ENCODE peak calls at places on chromosome 5, in eight cellular contexts. V, M, T, B, D, E, G and K are unnamed samples.

GRCh38 chr5:58886315-58887207 is 303.7 kb downstream of the RAB3C start:
- DNase-seq in V (peak), M (no peak), T (peak), B (peak), D (peak), E (peak), G (peak), K (peak)

GRCh38 chr5:174553556-174553955 is 170.8 kb upstream of the MSX2 start:
- DNase-seq in V (no peak), M (no peak), T (no peak), B (no peak), D (no peak), E (no peak), G (no peak), K (no peak)

GRCh38 chr5:177369050-177369912 is 11.6 kb downstream of the RGS14 start:
- DNase-seq in V (no peak), M (no peak), T (no peak), B (peak), D (no peak), E (peak), G (no peak), K (no peak)

GRCh38 chr5:80082731-80083114 is 47.6 kb downstream of the THBS4 start:
- DNase-seq in V (peak), M (no peak), T (peak), B (peak), D (peak), E (peak), G (peak), K (peak)

GRCh38 chr5:6572825-6573380 is 59.9 kb downstream of the NSUN2 start:
- DNase-seq in V (no peak), M (peak), T (no peak), B (no peak), D (no peak), E (no peak), G (no peak), K (no peak)

GRCh38 chr5:57366744-57367143 is 115.9 kb downstream of the ACTBL2 start:
- DNase-seq in V (no peak), M (no peak), T (no peak), B (peak), D (no peak), E (no peak), G (no peak), K (no peak)

GRCh38 chr5:65482727-65483473 is 1.2 kb upstream of the ADAMTS6 start:
- DNase-seq in V (no peak), M (no peak), T (no peak), B (no peak), D (no peak), E (peak), G (no peak), K (no peak)

GRCh38 chr5:169417676-169418075 is 116.7 kb upstream of the SLIT3 start:
- DNase-seq in V (no peak), M (no peak), T (no peak), B (no peak), D (no peak), E (no peak), G (no peak), K (no peak)

GRCh38 chr5:68505917-68506860 is 290.6 kb downstream of the PIK3R1 start:
- DNase-seq in V (no peak), M (no peak), T (no peak), B (peak), D (no peak), E (no peak), G (no peak), K (no peak)

GRCh38 chr5:168867271-168867670 is 288.1 kb upstream of the PANK3 start:
- DNase-seq in V (no peak), M (no peak), T (no peak), B (no peak), D (no peak), E (no peak), G (no peak), K (no peak)

GRCh38 chr5:172380992-172381643 is 73.2 kb downstream of the SH3PXD2B start:
- DNase-seq in V (peak), M (no peak), T (peak), B (no peak), D (peak), E (peak), G (no peak), K (peak)

GRCh38 chr5:123628860-123629544 is 117.0 kb downstream of the CSNK1G3 start:
- DNase-seq in V (no peak), M (no peak), T (no peak), B (no peak), D (no peak), E (peak), G (no peak), K (no peak)

GRCh38 chr5:131324311-131324710 is 60.5 kb downstream of the CDC42SE2 start:
- DNase-seq in V (no peak), M (no peak), T (no peak), B (no peak), D (no peak), E (no peak), G (no peak), K (no peak)

GRCh38 chr5:54646285-54647101 is 128.9 kb downstream of the SNX18 start:
- DNase-seq in V (peak), M (peak), T (peak), B (no peak), D (peak), E (no peak), G (peak), K (peak)

GRCh38 chr5:157215143-157215825 is 34.6 kb downstream of the ITK start:
- DNase-seq in V (no peak), M (no peak), T (no peak), B (no peak), D (no peak), E (no peak), G (no peak), K (no peak)

GRCh38 chr5:107598958-107599357 is 71.8 kb downstream of the EFNA5 start:
- DNase-seq in V (no peak), M (no peak), T (no peak), B (no peak), D (no peak), E (no peak), G (no peak), K (no peak)

GRCh38 chr5:173823721-173824567 is 64.2 kb upstream of the CPEB4 start:
- DNase-seq in V (no peak), M (no peak), T (peak), B (peak), D (peak), E (no peak), G (peak), K (peak)

GRCh38 chr5:122704247-122705036 is 70.4 kb upstream of the SNX2 start:
- DNase-seq in V (no peak), M (no peak), T (no peak), B (peak), D (no peak), E (peak), G (no peak), K (no peak)

GRCh38 chr5:91140657-91141056 is 242.5 kb downstream of the ARRDC3 start:
- DNase-seq in V (no peak), M (no peak), T (no peak), B (no peak), D (no peak), E (no peak), G (no peak), K (no peak)

GRCh38 chr5:155460501-155460931 is 447.0 kb downstream of the KIF4B start:
- DNase-seq in V (no peak), M (peak), T (no peak), B (no peak), D (no peak), E (no peak), G (no peak), K (no peak)

GRCh38 chr5:115575167-115576070 is 26.9 kb downstream of the TICAM2 start:
- DNase-seq in V (no peak), M (no peak), T (no peak), B (no peak), D (no peak), E (no peak), G (no peak), K (no peak)

GRCh38 chr5:88683506-88684135 is 199.4 kb downstream of the MEF2C start:
- DNase-seq in V (no peak), M (no peak), T (no peak), B (peak), D (no peak), E (peak), G (no peak), K (no peak)

GRCh38 chr5:169181785-169182184 is 119.2 kb downstream of the SLIT3 start:
- DNase-seq in V (no peak), M (no peak), T (no peak), B (no peak), D (no peak), E (no peak), G (no peak), K (no peak)

GRCh38 chr5:81188962-81189361 is 44.2 kb upstream of the CKMT2 start:
- DNase-seq in V (no peak), M (no peak), T (no peak), B (no peak), D (no peak), E (no peak), G (no peak), K (no peak)

GRCh38 chr5:150901446-150901845 is 3.3 kb downstream of the ZNF300 start:
- DNase-seq in V (no peak), M (no peak), T (no peak), B (no peak), D (no peak), E (no peak), G (no peak), K (no peak)

GRCh38 chr5:159017787-159018186 is 81.9 kb downstream of the EBF1 start:
- DNase-seq in V (peak), M (no peak), T (no peak), B (peak), D (peak), E (peak), G (peak), K (no peak)

DNA sequence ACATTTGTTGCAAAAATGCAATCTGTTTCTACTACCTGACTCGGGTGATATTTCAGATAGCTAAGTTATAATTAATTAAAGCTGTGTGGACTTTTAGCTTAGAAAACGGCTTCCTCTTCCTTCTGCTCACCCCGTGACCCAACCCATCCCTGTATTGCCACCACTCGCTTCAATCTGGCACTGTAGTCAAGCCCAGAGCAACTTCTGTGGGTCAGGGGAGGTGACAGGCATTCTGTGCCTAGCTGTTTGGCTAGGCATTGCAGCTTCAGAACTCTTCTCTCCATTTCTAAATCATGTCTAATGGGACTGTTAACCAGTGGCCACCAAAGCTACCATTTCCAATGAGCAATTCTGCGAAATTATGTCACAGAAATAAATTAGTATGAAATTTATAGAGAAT is 179.7 kb upstream of the TLX3 start:
- DNase-seq in V (no peak), M (no peak), T (no peak), B (no peak), D (no peak), E (no peak), G (no peak), K (no peak)
- H3K27ac ChIP-seq in V (no peak), M (no peak), T (no peak), B (no peak), D (no peak), E (no peak), G (no peak), K (no peak)

GRCh38 chr5:103894882-103895281 is 332.3 kb upstream of the NUDT12 start:
- DNase-seq in V (no peak), M (no peak), T (no peak), B (no peak), D (no peak), E (peak), G (peak), K (no peak)
- TF ChIP-seq EP300 in V (no peak), M (no peak), T (no peak), B (no peak), D (no peak), E (no peak), G (no peak), K (no peak)

GRCh38 chr5:134438268-134438622 is 26.6 kb upstream of the CDKN2AIPNL start:
- DNase-seq in V (no peak), M (no peak), T (no peak), B (no peak), D (no peak), E (no peak), G (no peak), K (no peak)
- H3K4me3 ChIP-seq in V (no peak), M (no peak), T (no peak), B (no peak), D (no peak), E (no peak), G (no peak), K (no peak)

GRCh38 chr5:78648359-78649219 is at the start of gene LHFPL2:
- DNase-seq in V (peak), M (peak), T (peak), B (peak), D (peak), E (peak), G (no peak), K (peak)
- H3K27ac ChIP-seq in V (peak), M (peak), T (peak), B (peak), D (peak), E (peak), G (peak), K (peak)

GRCh38 chr5:149823350-149823749 is 93.2 kb downstream of the PPARGC1B start:
- DNase-seq in V (no peak), M (no peak), T (no peak), B (no peak), D (no peak), E (no peak), G (no peak), K (no peak)

GRCh38 chr5:149827086-149827485 is 97.0 kb downstream of the PPARGC1B start:
- DNase-seq in V (no peak), M (no peak), T (no peak), B (no peak), D (no peak), E (no peak), G (no peak), K (no peak)

GRCh38 chr5:149824115-149824514 is 94.0 kb downstream of the PPARGC1B start:
- DNase-seq in V (no peak), M (no peak), T (no peak), B (no peak), D (no peak), E (no peak), G (no peak), K (no peak)

GRCh38 chr5:149826574-149826973 is 96.5 kb downstream of the PPARGC1B start:
- DNase-seq in V (no peak), M (no peak), T (no peak), B (no peak), D (peak), E (no peak), G (no peak), K (no peak)

DNA sequence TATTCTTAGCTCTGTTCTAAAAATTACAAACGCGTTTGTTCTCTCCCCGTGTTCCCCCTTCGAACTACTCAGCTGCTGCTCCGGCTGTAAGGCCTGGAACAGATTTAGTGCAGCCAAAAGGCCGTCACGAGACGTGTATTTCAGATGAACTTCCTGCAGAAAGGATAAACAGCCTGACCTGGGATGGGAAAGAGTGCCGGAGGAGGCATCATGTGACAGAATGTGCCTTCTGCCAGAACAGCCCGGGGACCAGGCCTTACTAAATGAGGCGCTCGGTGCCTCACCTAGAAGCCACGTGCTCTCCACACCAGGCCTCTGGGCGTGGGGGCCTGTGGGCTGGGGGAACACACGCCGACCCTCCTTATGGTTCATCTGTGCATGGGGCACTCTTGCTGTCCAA is 94.7 kb downstream of the PPARGC1B start:
- DNase-seq in V (no peak), M (no peak), T (peak), B (no peak), D (peak), E (no peak), G (no peak), K (no peak)
- TF ChIP-seq EP300 in V (no peak), M (no peak), T (no peak), B (no peak), D (no peak), E (no peak), G (no peak), K (peak)

GRCh38 chr5:138870611-138871010 is 4.5 kb downstream of the LRRTM2 start:
- DNase-seq in V (no peak), M (no peak), T (no peak), B (no peak), D (no peak), E (peak), G (no peak), K (no peak)
- H3K4me3 ChIP-seq in V (no peak), M (no peak), T (no peak), B (no peak), D (no peak), E (no peak), G (no peak), K (no peak)

DNA sequence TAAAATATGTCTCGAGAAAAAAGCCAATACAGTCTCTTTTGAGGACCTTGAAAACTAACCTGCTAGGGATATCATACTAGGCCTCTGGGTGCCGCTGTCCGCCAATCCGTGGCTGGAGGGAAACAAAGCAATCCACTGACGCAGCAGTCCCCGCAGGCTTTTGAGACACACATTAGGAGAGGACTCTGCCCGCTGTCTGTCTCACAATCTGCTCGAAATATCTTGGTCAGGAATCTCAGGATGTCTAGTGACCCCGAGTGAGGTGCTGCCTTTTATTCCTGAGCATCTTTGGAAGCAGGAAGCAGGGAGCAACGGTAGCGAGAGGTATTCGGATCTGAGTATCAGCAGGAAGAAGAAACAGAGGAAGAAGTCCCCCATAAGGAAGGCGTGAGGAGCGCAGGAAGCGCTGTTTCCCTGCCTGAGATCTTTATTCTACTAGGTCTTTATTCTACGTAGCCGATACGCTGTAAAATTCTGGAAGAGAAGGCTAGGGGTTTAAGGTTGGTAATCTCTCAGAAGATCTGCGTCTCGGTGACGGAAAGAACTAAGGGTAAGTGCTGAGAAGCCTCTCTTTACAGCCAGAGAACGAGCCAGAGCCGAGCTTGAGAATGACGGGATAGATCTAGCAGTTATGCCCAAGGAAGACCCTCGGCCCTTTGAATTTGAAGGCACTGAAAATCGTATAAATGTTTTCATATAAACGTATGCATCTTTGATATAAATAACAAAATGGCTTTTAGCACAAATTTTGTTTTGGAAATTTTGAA is 4.0 kb upstream of the PCDHGA1 start:
- DNase-seq in V (no peak), M (no peak), T (peak), B (no peak), D (peak), E (peak), G (no peak), K (peak)
- H3K27ac ChIP-seq in V (no peak), M (peak), T (peak), B (no peak), D (no peak), E (peak), G (no peak), K (no peak)